ENCODE peak calls at places on chromosomes 3 and 15, in five cellular contexts. One of them, this sample, is unnamed.

GRCh38 chr15:77192451-77192850 is 121.5 kb upstream of the TSPAN3 start:
- DNase-seq in H54: no peak
- DNase-seq in A549: no peak
- DNase-seq in heart left ventricle: no peak
- DNase-seq in H1: no peak
- DNase-seq in this sample: no peak

GRCh38 chr3:189137416-189137815 is 34.4 kb upstream of the TPRG1 start:
- DNase-seq in H54: no peak
- DNase-seq in A549: no peak
- DNase-seq in heart left ventricle: no peak
- DNase-seq in H1: no peak
- DNase-seq in this sample: no peak

GRCh38 chr3:62229908-62230307 is 143.4 kb downstream of the FEZF2 start:
- DNase-seq in H54: peak; percentile 13
- DNase-seq in A549: peak; percentile 10
- DNase-seq in heart left ventricle: no peak
- DNase-seq in H1: no peak
- DNase-seq in this sample: no peak

GRCh38 chr3:71791634-71792033 is 6.7 kb upstream of the PROK2 start:
- DNase-seq in H54: no peak
- DNase-seq in A549: no peak
- DNase-seq in heart left ventricle: no peak
- DNase-seq in H1: no peak
- DNase-seq in this sample: no peak

GRCh38 chr3:12681089-12681488 is 17.2 kb upstream of the RAF1 start:
- DNase-seq in H54: no peak
- DNase-seq in A549: no peak
- DNase-seq in heart left ventricle: no peak
- DNase-seq in H1: no peak
- DNase-seq in this sample: no peak

GRCh38 chr15:101049856-101050646 is 130.9 kb downstream of the LRRK1 start:
- DNase-seq in H54: no peak
- DNase-seq in A549: no peak
- DNase-seq in heart left ventricle: peak; percentile 14
- DNase-seq in H1: peak; percentile 38
- DNase-seq in this sample: no peak

GRCh38 chr3:151818361-151818760 is 4.4 kb downstream of the AADAC start:
- DNase-seq in H54: no peak
- DNase-seq in A549: no peak
- DNase-seq in heart left ventricle: no peak
- DNase-seq in H1: no peak
- DNase-seq in this sample: no peak

GRCh38 chr15:71082803-71083202 is 32.5 kb upstream of the THSD4 start:
- DNase-seq in H54: no peak
- DNase-seq in A549: no peak
- DNase-seq in heart left ventricle: peak; percentile 37
- DNase-seq in H1: no peak
- DNase-seq in this sample: no peak

DNA sequence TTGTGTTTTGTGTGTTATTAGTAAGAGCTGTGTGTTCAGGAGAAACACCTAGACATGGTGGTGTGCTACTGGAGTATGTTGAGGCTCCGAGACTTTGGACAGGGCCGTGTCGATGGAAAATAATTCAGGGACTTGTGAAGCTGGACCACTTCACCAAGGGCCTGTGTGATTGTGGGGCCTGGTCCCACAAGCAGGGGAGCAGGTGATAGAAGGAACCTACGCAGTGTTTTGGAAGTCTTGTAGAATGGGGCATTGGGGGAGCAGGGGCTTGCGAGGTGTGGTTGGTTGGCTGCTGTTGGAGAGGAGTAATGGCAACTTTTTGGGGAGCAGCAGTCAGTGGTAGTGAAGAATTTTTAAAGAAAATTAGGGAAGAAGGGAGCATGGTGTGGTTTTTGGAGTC is 48.7 kb downstream of the TRIM71 start:
- DNase-seq in H54: no peak
- DNase-seq in A549: no peak
- DNase-seq in heart left ventricle: no peak
- DNase-seq in H1: no peak
- DNase-seq in this sample: no peak
- TF ChIP-seq POLR2A in H54: no peak
- TF ChIP-seq POLR2A in A549: no peak
- TF ChIP-seq POLR2A in heart left ventricle: no peak
- TF ChIP-seq POLR2A in H1: no peak
- TF ChIP-seq POLR2A in this sample: no peak

DNA sequence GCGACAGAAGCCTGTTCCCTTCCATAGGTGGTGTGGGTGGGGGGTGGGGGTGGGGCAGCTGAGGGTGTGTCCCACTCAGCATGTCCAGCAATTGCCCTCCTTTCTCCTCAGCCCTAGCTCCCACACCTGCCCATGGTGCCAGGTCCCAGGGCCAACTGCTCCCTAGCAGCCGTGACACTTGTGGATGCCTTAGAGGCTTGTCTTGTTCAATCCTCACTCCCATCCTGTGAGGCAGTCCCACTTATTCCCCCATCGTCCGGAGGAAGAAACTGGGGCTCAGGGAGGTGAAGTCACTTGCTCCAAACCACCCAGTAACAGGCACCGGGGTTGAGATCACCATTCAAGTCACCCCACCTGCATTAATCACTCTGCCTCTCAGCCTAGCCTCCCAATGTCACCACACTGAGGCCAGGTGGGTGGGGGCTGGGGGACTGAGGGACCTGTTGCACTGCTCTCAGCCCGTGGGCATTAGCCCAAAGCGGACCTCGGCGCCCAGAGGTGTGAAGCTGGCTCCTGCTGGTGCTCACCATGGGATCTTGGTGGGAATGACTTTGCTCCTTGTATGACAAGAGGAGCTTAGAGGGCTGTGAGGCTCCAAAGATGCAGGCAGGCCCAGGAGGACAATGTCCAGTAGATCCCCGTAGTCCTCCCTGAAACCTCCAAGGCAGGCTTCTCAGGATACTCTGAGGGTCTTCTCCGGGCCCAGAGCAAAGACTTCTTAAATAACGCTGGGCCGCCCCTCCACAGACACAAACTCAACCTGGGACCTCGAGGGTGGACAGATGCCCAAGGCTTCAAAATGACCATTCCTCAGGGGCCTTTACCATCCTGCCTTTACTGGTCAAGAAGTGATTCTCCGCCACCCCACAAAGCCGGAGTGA is 1.8 kb downstream of the NT5DC2 start:
- DNase-seq in H54: peak; percentile 14
- DNase-seq in A549: no peak
- DNase-seq in heart left ventricle: peak; percentile 19
- DNase-seq in H1: no peak
- DNase-seq in this sample: no peak
- TF ChIP-seq POLR2A in H54: no peak
- TF ChIP-seq POLR2A in A549: no peak
- TF ChIP-seq POLR2A in heart left ventricle: no peak
- TF ChIP-seq POLR2A in H1: no peak
- TF ChIP-seq POLR2A in this sample: no peak

GRCh38 chr3:171804618-171805389 is 5.5 kb downstream of the PLD1 start:
- DNase-seq in H54: no peak
- DNase-seq in A549: no peak
- DNase-seq in heart left ventricle: peak; percentile 40
- DNase-seq in H1: no peak
- DNase-seq in this sample: no peak

GRCh38 chr3:171807129-171807675 is 3.1 kb downstream of the PLD1 start:
- DNase-seq in H54: no peak
- DNase-seq in A549: no peak
- DNase-seq in heart left ventricle: no peak
- DNase-seq in H1: no peak
- DNase-seq in this sample: no peak

GRCh38 chr3:171807806-171808205 is 2.5 kb downstream of the PLD1 start:
- DNase-seq in H54: no peak
- DNase-seq in A549: no peak
- DNase-seq in heart left ventricle: no peak
- DNase-seq in H1: no peak
- DNase-seq in this sample: no peak

GRCh38 chr3:171805687-171806086 is 4.6 kb downstream of the PLD1 start:
- DNase-seq in H54: no peak
- DNase-seq in A549: no peak
- DNase-seq in heart left ventricle: no peak
- DNase-seq in H1: no peak
- DNase-seq in this sample: no peak

DNA sequence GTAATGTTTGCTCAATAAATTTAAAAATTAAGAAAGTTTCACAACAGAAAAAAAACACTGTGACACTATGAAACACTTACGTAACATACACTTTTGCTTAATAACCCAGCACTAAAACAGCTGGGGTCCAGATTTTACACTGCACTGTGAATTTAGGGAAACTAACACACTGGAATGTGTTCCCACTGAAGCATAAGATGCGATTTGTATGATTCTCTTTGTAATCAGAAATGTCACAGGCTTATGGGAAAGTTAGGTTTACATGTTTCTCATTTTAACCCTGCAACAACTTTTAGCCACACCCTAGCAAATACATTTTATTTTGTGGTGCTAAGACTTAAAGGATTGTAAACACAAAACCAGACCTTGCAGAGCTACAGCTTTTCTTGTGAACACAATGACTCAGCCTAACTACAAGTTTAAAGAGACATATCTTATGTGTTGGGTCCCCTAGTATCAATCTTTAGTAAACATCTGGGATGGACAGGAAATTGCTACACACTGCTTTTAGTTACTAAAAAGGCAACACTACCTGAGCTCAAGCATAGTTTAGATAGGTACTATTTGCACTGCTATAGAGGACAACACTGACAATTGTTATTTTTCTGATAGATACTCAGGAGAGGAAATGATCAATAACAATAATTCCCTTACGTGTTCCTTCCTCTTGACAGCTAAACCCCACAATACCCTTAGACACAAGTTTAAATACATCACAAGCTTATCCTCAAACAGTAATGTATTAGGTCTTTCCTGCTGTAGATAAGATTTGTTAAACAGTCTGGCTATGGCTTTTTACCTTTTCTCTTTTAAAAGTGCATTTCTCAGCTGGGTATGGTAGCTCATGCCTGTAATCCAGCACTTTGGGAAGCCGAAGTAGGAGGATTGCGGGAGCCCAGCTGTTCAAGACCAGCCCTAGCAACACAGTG is 3.8 kb downstream of the PLD1 start:
- DNase-seq in H54: no peak
- DNase-seq in A549: peak; percentile 90
- DNase-seq in heart left ventricle: no peak
- DNase-seq in H1: no peak
- DNase-seq in this sample: no peak
- TF ChIP-seq POLR2A in H54: no peak
- TF ChIP-seq POLR2A in A549: no peak
- TF ChIP-seq POLR2A in heart left ventricle: no peak
- TF ChIP-seq POLR2A in H1: no peak
- TF ChIP-seq POLR2A in this sample: no peak

GRCh38 chr3:114299421-114299820 is 5.6 kb downstream of the TIGIT start:
- DNase-seq in H54: peak; percentile 37
- DNase-seq in A549: peak; percentile 58
- DNase-seq in heart left ventricle: no peak
- DNase-seq in H1: no peak
- DNase-seq in this sample: no peak

GRCh38 chr3:114294940-114295480 is 1.2 kb downstream of the TIGIT start:
- DNase-seq in H54: no peak
- DNase-seq in A549: no peak
- DNase-seq in heart left ventricle: no peak
- DNase-seq in H1: no peak
- DNase-seq in this sample: no peak

DNA sequence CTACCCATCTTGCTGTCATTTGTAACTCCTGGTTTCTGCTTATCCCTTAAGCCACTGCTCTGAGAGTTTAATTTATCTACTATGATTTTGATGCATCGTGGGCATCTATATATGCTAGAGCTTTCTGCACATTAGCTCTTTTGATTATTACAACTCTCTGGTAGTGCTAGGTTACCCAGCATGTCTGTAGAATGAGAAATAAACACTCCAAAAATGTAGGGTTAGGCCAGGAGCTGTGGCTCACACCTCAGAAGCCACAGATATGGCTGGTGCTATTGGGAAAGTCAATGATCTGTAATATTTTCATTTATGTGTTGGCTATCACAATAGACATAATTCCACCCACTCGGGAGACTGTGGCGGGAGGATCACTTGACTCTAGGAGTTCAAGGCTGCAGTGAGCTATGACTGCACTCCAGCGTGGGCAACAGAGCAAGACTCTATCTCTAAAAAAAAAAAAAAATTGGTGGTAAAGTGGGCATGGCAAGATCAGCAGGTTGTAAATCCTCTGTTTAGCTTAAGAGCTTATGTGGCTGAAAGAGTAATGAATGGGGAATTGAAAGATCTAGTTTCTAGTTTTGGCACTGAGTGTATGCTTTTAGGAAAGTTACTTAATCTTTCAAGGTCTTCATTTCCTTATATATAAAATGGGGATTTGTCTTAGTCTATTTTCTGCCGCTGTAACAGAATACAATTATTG is 6.2 kb downstream of the TIGIT start:
- DNase-seq in H54: no peak
- DNase-seq in A549: no peak
- DNase-seq in heart left ventricle: no peak
- DNase-seq in H1: no peak
- DNase-seq in this sample: no peak
- TF ChIP-seq POLR2A in H54: no peak
- TF ChIP-seq POLR2A in A549: no peak
- TF ChIP-seq POLR2A in heart left ventricle: no peak
- TF ChIP-seq POLR2A in H1: no peak
- TF ChIP-seq POLR2A in this sample: no peak

GRCh38 chr3:145450018-145450682 is 710.8 kb downstream of the PLOD2 start:
- DNase-seq in H54: no peak
- DNase-seq in A549: no peak
- DNase-seq in heart left ventricle: no peak
- DNase-seq in H1: no peak
- DNase-seq in this sample: no peak

GRCh38 chr3:145448436-145448835 is 712.5 kb downstream of the PLOD2 start:
- DNase-seq in H54: no peak
- DNase-seq in A549: no peak
- DNase-seq in heart left ventricle: no peak
- DNase-seq in H1: no peak
- DNase-seq in this sample: no peak
- TF ChIP-seq POLR2A in H54: no peak
- TF ChIP-seq POLR2A in A549: no peak
- TF ChIP-seq POLR2A in heart left ventricle: no peak
- TF ChIP-seq POLR2A in H1: no peak
- TF ChIP-seq POLR2A in this sample: no peak